ENCODE peak calls at places on chromosomes 2 and 18, in seven cellular contexts. W is adrenal gland, E is MG63, C is NB4, V is spleen, T is GM23248, Y is gastrocnemius medialis. S is an unnamed sample.

GRCh38 chr18:7977897-7978296 is 410.8 kb downstream of the PTPRM start:
- DNase-seq in V (no peak), W (no peak), E (no peak), C (no peak), T (no peak), Y (no peak), S (no peak)

GRCh38 chr2:9191044-9191481 is 15.5 kb upstream of the ASAP2 start:
- DNase-seq in Y (peak; percentile 48), E (peak; percentile 98), C (peak; percentile 77), T (peak; percentile 99), V (peak; percentile 79), W (peak; percentile 96), S (peak; percentile 34)

GRCh38 chr2:140891614-140892212 is 1239.1 kb downstream of the LRP1B start:
- DNase-seq in V (no peak), T (no peak), E (no peak), W (no peak), C (no peak), Y (no peak), S (no peak)

GRCh38 chr2:189698020-189698887 is 23.8 kb downstream of the ANKAR start:
- DNase-seq in W (peak; percentile 41), V (no peak), Y (no peak), E (no peak), C (peak; percentile 53), T (peak; percentile 77), S (peak; percentile 60)

GRCh38 chr2:200506679-200507078 is 3.2 kb downstream of the KCTD18 start:
- DNase-seq in C (no peak), E (no peak), Y (no peak), W (no peak), V (no peak), T (no peak), S (no peak)

GRCh38 chr2:207533609-207534008 is 3.8 kb downstream of the CREB1 start:
- DNase-seq in E (no peak), T (no peak), Y (no peak), C (no peak), W (no peak), V (no peak), S (no peak)

GRCh38 chr2:98445708-98446577 is 1.3 kb downstream of the INPP4A start:
- DNase-seq in E (no peak), V (no peak), Y (no peak), T (peak; percentile 47), C (peak; percentile 59), W (no peak), S (peak; percentile 23)

GRCh38 chr18:80197490-80197889 is 49.8 kb downstream of the PARD6G start:
- DNase-seq in E (no peak), T (no peak), C (no peak), Y (no peak), W (no peak), V (no peak), S (no peak)

GRCh38 chr2:237178396-237178795 is 92.7 kb downstream of the COPS8 start:
- DNase-seq in C (no peak), T (peak; percentile 78), V (no peak), E (peak; percentile 94), Y (no peak), W (no peak), S (peak; percentile 79)

GRCh38 chr2:11500702-11501303 is 33.0 kb upstream of the GREB1 start:
- DNase-seq in Y (no peak), V (no peak), T (no peak), W (no peak), E (no peak), C (no peak), S (no peak)

GRCh38 chr2:196200557-196200956 is 29.2 kb upstream of the STK17B start:
- DNase-seq in V (no peak), C (no peak), E (no peak), T (no peak), Y (no peak), W (no peak), S (no peak)

GRCh38 chr2:105005601-105006000 is 32.3 kb upstream of the MRPS9 start:
- DNase-seq in T (no peak), E (peak; percentile 6), Y (no peak), C (no peak), V (no peak), W (no peak), S (no peak)

GRCh38 chr2:239087041-239087710 is 239.3 kb downstream of the TWIST2 start:
- DNase-seq in E (no peak), T (peak; percentile 7), Y (no peak), C (no peak), V (no peak), W (no peak), S (no peak)

GRCh38 chr2:44906972-44907371 is 34.5 kb upstream of the SIX3 start:
- DNase-seq in Y (no peak), C (no peak), T (no peak), W (no peak), V (no peak), E (peak; percentile 53), S (peak; percentile 96)

GRCh38 chr2:218434456-218434855 is 15.5 kb downstream of the VIL1 start:
- DNase-seq in C (no peak), Y (no peak), T (no peak), V (peak; percentile 27), E (no peak), W (no peak), S (no peak)

GRCh38 chr2:33436083-33436482 is 40.4 kb upstream of the RASGRP3 start:
- DNase-seq in W (no peak), E (no peak), C (no peak), V (no peak), Y (no peak), T (no peak), S (no peak)

GRCh38 chr18:76518543-76519155 is 23.6 kb upstream of the ZNF516 start:
- DNase-seq in V (peak; percentile 86), W (peak; percentile 67), Y (peak; percentile 28), C (peak; percentile 37), E (no peak), T (peak; percentile 77), S (no peak)

GRCh38 chr18:55875330-55875933 is 287.4 kb upstream of the TCF4 start:
- DNase-seq in V (no peak), E (no peak), C (no peak), Y (no peak), W (no peak), T (no peak), S (peak; percentile 6)

GRCh38 chr2:207162319-207162718 is 3.4 kb downstream of the KLF7 start:
- DNase-seq in E (peak; percentile 40), W (no peak), T (peak; percentile 81), V (no peak), Y (no peak), C (no peak), S (no peak)

GRCh38 chr2:189191766-189192165 is 12.2 kb upstream of the COL5A2 start:
- DNase-seq in C (no peak), W (no peak), Y (no peak), T (peak; percentile 72), E (no peak), V (no peak), S (no peak)

GRCh38 chr2:22011048-22011447 is 887.3 kb downstream of the TDRD15 start:
- DNase-seq in T (no peak), V (no peak), E (no peak), C (no peak), W (no peak), Y (no peak), S (no peak)

GRCh38 chr18:27184115-27185024 is 738 bp downstream of the CHST9 start:
- DNase-seq in T (no peak), E (no peak), V (peak; percentile 67), Y (no peak), W (no peak), C (no peak), S (peak; percentile 5)
- H3K4me3 ChIP-seq in T (no peak overlapping the region), E (no peak overlapping the region), V (peak overlapping the region; percentile 65), Y (peak overlapping the region; percentile 47), W (no peak overlapping the region), C (no peak overlapping the region), S (peak overlapping the region; percentile 58)

DNA sequence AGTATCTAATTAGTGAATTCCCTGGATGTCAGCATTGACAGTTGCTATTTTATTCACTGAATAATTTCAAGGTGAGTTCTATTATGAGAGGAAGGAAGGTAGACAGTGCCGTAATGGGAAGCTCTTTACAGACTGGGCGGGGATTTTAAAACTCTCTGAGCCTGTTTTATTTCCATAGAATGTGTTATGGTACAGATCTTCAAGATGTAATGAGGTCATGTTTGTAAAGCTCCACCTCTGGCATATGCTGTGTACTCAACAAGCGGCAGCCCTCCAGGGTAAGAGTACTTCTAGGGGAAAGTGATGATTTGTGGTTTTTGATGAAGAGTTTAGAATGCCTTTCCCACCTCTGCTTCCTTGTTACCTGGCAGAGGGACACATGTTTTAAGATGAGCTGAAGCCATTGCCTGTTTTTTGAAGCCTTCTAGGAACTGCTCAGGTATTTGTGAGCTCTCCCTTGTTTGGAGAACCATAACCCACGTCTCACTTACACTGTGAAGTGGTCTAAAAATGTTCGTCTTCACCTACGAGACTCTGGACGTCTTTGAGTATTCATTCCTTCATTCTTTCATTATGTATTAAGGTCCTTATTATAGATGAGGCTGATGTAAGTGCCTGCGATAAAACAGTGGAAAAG is 251.2 kb downstream of the PTGR3 start:
- DNase-seq in Y (no peak), V (no peak), E (no peak), T (no peak), W (no peak), C (no peak), S (no peak)
- H3K4me3 ChIP-seq in Y (no peak overlapping the region), V (no peak overlapping the region), E (no peak overlapping the region), T (no peak overlapping the region), W (no peak overlapping the region), C (no peak overlapping the region), S (no peak overlapping the region)

DNA sequence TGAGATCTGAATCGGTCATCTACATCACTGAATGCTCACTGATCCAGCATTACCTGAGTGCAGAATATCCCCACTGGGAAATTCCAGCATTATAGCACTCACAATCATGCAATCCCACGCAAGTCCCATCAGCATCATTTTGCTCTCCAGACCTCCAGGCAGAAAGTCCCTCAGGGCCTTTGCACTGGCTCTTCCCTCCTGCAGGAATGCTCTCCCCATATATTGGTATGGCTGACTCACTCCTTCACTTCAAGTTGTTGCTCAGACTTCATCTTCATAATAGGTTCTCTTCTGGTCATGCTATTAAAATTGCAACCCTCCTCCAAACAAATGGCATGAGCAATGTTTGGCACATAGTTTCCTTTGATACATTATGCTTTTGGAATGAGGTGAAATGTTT is 64.7 kb upstream of the CELF4 start:
- DNase-seq in C (no peak), Y (no peak), W (no peak), E (no peak), T (no peak), V (no peak), S (no peak)
- H3K4me3 ChIP-seq in C (no peak overlapping the region), Y (no peak overlapping the region), W (no peak overlapping the region), E (no peak overlapping the region), T (no peak overlapping the region), V (no peak overlapping the region), S (no peak overlapping the region)

DNA sequence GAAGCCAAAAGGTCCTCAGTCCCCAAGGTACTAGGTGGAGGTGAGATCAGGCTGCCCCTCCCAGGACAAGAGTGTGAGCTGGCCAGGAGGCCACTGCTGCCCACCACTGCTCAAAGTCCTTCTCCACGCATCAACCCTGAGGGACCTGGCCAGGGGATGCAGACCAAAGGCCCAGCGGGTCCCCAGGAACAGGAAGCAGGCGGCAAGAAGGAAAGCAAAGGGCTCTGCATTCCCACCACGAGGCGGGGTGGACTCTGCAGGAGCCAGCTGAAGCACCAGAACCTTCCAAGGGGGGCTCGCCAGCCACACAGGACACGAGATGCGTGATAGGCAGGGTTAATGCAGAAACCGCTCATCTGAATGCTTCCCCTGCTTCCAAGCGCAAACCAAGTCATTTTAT is 67.4 kb downstream of the TFCP2L1 start:
- DNase-seq in T (no peak), W (no peak), V (no peak), Y (no peak), C (no peak), E (no peak), S (no peak)
- H3K4me3 ChIP-seq in T (no peak overlapping the region), W (no peak overlapping the region), V (no peak overlapping the region), Y (no peak overlapping the region), C (no peak overlapping the region), E (no peak overlapping the region), S (no peak overlapping the region)